ENCODE peak calls at places on chromosomes 5 and 9, in ten cellular contexts. One of them, this sample, is unnamed.

GRCh38 chr5:110054240-110054639 is 364.5 kb downstream of the MAN2A1 start:
- DNase-seq in kidney: no peak
- DNase-seq in HFF-Myc: peak; percentile 22
- DNase-seq in suprapubic skin: no peak
- DNase-seq in cardiac fibroblast: peak; percentile 74
- DNase-seq in colonic mucosa: peak; percentile 21
- DNase-seq in adrenal gland: peak; percentile 19
- DNase-seq in CD8-positive, alpha-beta T cell: peak; percentile 79
- DNase-seq in fibroblast of lung: peak; percentile 84
- DNase-seq in hepatocyte: peak; percentile 59
- DNase-seq in this sample: peak; percentile 88

GRCh38 chr5:775960-776861 is 8.3 kb downstream of the ZDHHC11B start:
- DNase-seq in suprapubic skin: peak; percentile 78
- DNase-seq in kidney: peak; percentile 80
- DNase-seq in CD8-positive, alpha-beta T cell: no peak
- DNase-seq in cardiac fibroblast: no peak
- DNase-seq in adrenal gland: peak; percentile 18
- DNase-seq in hepatocyte: no peak
- DNase-seq in fibroblast of lung: no peak
- DNase-seq in colonic mucosa: peak; percentile 19
- DNase-seq in HFF-Myc: no peak
- DNase-seq in this sample: no peak

GRCh38 chr5:1375871-1376850 is 31.3 kb upstream of the CLPTM1L start:
- DNase-seq in CD8-positive, alpha-beta T cell: no peak
- DNase-seq in cardiac fibroblast: no peak
- DNase-seq in colonic mucosa: no peak
- DNase-seq in suprapubic skin: no peak
- DNase-seq in hepatocyte: no peak
- DNase-seq in fibroblast of lung: no peak
- DNase-seq in adrenal gland: no peak
- DNase-seq in kidney: peak; percentile 28
- DNase-seq in HFF-Myc: no peak
- DNase-seq in this sample: peak; percentile 29

GRCh38 chr5:161691911-161692310 is 6.4 kb downstream of the GABRA6 start:
- DNase-seq in suprapubic skin: no peak
- DNase-seq in kidney: no peak
- DNase-seq in fibroblast of lung: no peak
- DNase-seq in CD8-positive, alpha-beta T cell: no peak
- DNase-seq in cardiac fibroblast: no peak
- DNase-seq in colonic mucosa: no peak
- DNase-seq in adrenal gland: no peak
- DNase-seq in hepatocyte: no peak
- DNase-seq in HFF-Myc: no peak
- DNase-seq in this sample: no peak

GRCh38 chr9:16555802-16556201 is 314.7 kb downstream of the BNC2 start:
- DNase-seq in HFF-Myc: no peak
- DNase-seq in CD8-positive, alpha-beta T cell: no peak
- DNase-seq in suprapubic skin: no peak
- DNase-seq in fibroblast of lung: no peak
- DNase-seq in hepatocyte: no peak
- DNase-seq in adrenal gland: no peak
- DNase-seq in cardiac fibroblast: no peak
- DNase-seq in colonic mucosa: no peak
- DNase-seq in kidney: no peak
- DNase-seq in this sample: no peak

GRCh38 chr9:89177401-89178161 is 1.0 kb downstream of the SHC3 start:
- DNase-seq in CD8-positive, alpha-beta T cell: peak; percentile 42
- DNase-seq in adrenal gland: no peak
- DNase-seq in colonic mucosa: no peak
- DNase-seq in cardiac fibroblast: peak; percentile 39
- DNase-seq in fibroblast of lung: peak; percentile 41
- DNase-seq in suprapubic skin: no peak
- DNase-seq in HFF-Myc: no peak
- DNase-seq in kidney: peak; percentile 75
- DNase-seq in hepatocyte: no peak
- DNase-seq in this sample: no peak

GRCh38 chr5:73943375-73943774 is 317.4 kb downstream of the ARHGEF28 start:
- DNase-seq in hepatocyte: no peak
- DNase-seq in adrenal gland: no peak
- DNase-seq in CD8-positive, alpha-beta T cell: no peak
- DNase-seq in suprapubic skin: no peak
- DNase-seq in HFF-Myc: no peak
- DNase-seq in colonic mucosa: no peak
- DNase-seq in cardiac fibroblast: no peak
- DNase-seq in fibroblast of lung: no peak
- DNase-seq in kidney: no peak
- DNase-seq in this sample: no peak

GRCh38 chr5:148957591-148958202 is 105.2 kb downstream of the SH3TC2 start:
- DNase-seq in suprapubic skin: no peak
- DNase-seq in fibroblast of lung: peak; percentile 49
- DNase-seq in cardiac fibroblast: peak; percentile 49
- DNase-seq in CD8-positive, alpha-beta T cell: peak; percentile 69
- DNase-seq in hepatocyte: peak; percentile 50
- DNase-seq in HFF-Myc: no peak
- DNase-seq in colonic mucosa: peak; percentile 39
- DNase-seq in adrenal gland: no peak
- DNase-seq in kidney: no peak
- DNase-seq in this sample: peak; percentile 17

GRCh38 chr5:161094411-161094810 is 242.4 kb upstream of the ATP10B start:
- DNase-seq in HFF-Myc: no peak
- DNase-seq in fibroblast of lung: peak; percentile 22
- DNase-seq in hepatocyte: no peak
- DNase-seq in cardiac fibroblast: peak; percentile 45
- DNase-seq in suprapubic skin: no peak
- DNase-seq in adrenal gland: no peak
- DNase-seq in CD8-positive, alpha-beta T cell: no peak
- DNase-seq in colonic mucosa: no peak
- DNase-seq in kidney: no peak
- DNase-seq in this sample: peak; percentile 93

GRCh38 chr9:19397845-19398244 is 11.0 kb upstream of the ACER2 start:
- DNase-seq in cardiac fibroblast: no peak
- DNase-seq in HFF-Myc: no peak
- DNase-seq in CD8-positive, alpha-beta T cell: no peak
- DNase-seq in colonic mucosa: peak; percentile 30
- DNase-seq in kidney: no peak
- DNase-seq in adrenal gland: no peak
- DNase-seq in hepatocyte: peak; percentile 45
- DNase-seq in fibroblast of lung: no peak
- DNase-seq in suprapubic skin: no peak
- DNase-seq in this sample: no peak

DNA sequence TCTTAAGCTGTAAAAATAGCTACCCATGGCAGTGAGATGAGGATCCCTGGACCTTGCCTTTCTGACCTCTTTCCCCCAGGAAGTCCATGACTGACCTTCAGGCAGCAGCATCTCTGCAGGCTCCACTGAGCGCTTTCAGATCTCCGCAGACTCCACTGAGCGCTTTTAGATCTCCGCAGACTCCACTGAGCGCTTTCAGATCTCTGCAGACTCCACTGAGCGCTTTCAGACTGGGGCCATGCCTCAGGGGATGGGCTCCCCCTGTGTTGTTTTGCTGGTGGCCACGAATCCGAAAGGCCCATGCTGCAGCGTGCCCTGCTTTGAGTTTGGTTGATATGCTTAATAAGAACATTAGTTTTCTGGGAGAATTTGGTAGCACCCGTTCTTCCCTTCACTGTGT is 254.2 kb downstream of the FANCC start:
- DNase-seq in colonic mucosa: no peak
- DNase-seq in CD8-positive, alpha-beta T cell: no peak
- DNase-seq in HFF-Myc: no peak
- DNase-seq in hepatocyte: no peak
- DNase-seq in cardiac fibroblast: no peak
- DNase-seq in suprapubic skin: no peak
- DNase-seq in kidney: no peak
- DNase-seq in fibroblast of lung: no peak
- DNase-seq in adrenal gland: no peak
- DNase-seq in this sample: no peak
- H3K4me3 ChIP-seq in colonic mucosa: no peak overlapping the region
- H3K4me3 ChIP-seq in CD8-positive, alpha-beta T cell: no peak overlapping the region
- H3K4me3 ChIP-seq in HFF-Myc: no peak overlapping the region
- H3K4me3 ChIP-seq in hepatocyte: no peak overlapping the region
- H3K4me3 ChIP-seq in cardiac fibroblast: no peak overlapping the region
- H3K4me3 ChIP-seq in suprapubic skin: no peak overlapping the region
- H3K4me3 ChIP-seq in kidney: no peak overlapping the region
- H3K4me3 ChIP-seq in fibroblast of lung: no peak overlapping the region
- H3K4me3 ChIP-seq in adrenal gland: no peak overlapping the region
- H3K4me3 ChIP-seq in this sample: no peak overlapping the region

GRCh38 chr5:157998021-157998504 is 139.1 kb upstream of the CLINT1 start:
- DNase-seq in hepatocyte: no peak
- DNase-seq in fibroblast of lung: peak; percentile 39
- DNase-seq in adrenal gland: no peak
- DNase-seq in HFF-Myc: no peak
- DNase-seq in CD8-positive, alpha-beta T cell: no peak
- DNase-seq in kidney: no peak
- DNase-seq in colonic mucosa: no peak
- DNase-seq in cardiac fibroblast: peak; percentile 60
- DNase-seq in suprapubic skin: no peak
- DNase-seq in this sample: peak; percentile 83

GRCh38 chr5:157994906-157995519 is 136.1 kb upstream of the CLINT1 start:
- DNase-seq in fibroblast of lung: peak; percentile 52
- DNase-seq in hepatocyte: peak; percentile 83
- DNase-seq in HFF-Myc: no peak
- DNase-seq in kidney: peak; percentile 80
- DNase-seq in cardiac fibroblast: peak; percentile 75
- DNase-seq in colonic mucosa: peak; percentile 78
- DNase-seq in CD8-positive, alpha-beta T cell: peak; percentile 64
- DNase-seq in adrenal gland: peak; percentile 59
- DNase-seq in suprapubic skin: peak; percentile 81
- DNase-seq in this sample: peak; percentile 69

GRCh38 chr5:157994271-157994691 is 135.3 kb upstream of the CLINT1 start:
- DNase-seq in HFF-Myc: no peak
- DNase-seq in fibroblast of lung: no peak
- DNase-seq in hepatocyte: no peak
- DNase-seq in CD8-positive, alpha-beta T cell: peak; percentile 51
- DNase-seq in cardiac fibroblast: no peak
- DNase-seq in suprapubic skin: no peak
- DNase-seq in colonic mucosa: no peak
- DNase-seq in adrenal gland: no peak
- DNase-seq in kidney: no peak
- DNase-seq in this sample: no peak

GRCh38 chr5:157999696-158000095 is 140.8 kb upstream of the CLINT1 start:
- DNase-seq in HFF-Myc: no peak
- DNase-seq in CD8-positive, alpha-beta T cell: no peak
- DNase-seq in adrenal gland: no peak
- DNase-seq in cardiac fibroblast: no peak
- DNase-seq in kidney: no peak
- DNase-seq in hepatocyte: no peak
- DNase-seq in colonic mucosa: no peak
- DNase-seq in fibroblast of lung: no peak
- DNase-seq in suprapubic skin: no peak
- DNase-seq in this sample: no peak
- TF ChIP-seq CTCF in HFF-Myc: no peak
- TF ChIP-seq CTCF in CD8-positive, alpha-beta T cell: no peak
- TF ChIP-seq CTCF in adrenal gland: no peak
- TF ChIP-seq CTCF in cardiac fibroblast: no peak
- TF ChIP-seq CTCF in kidney: no peak
- TF ChIP-seq CTCF in hepatocyte: no peak
- TF ChIP-seq CTCF in colonic mucosa: no peak
- TF ChIP-seq CTCF in fibroblast of lung: no peak
- TF ChIP-seq CTCF in suprapubic skin: no peak
- TF ChIP-seq CTCF in this sample: no peak

DNA sequence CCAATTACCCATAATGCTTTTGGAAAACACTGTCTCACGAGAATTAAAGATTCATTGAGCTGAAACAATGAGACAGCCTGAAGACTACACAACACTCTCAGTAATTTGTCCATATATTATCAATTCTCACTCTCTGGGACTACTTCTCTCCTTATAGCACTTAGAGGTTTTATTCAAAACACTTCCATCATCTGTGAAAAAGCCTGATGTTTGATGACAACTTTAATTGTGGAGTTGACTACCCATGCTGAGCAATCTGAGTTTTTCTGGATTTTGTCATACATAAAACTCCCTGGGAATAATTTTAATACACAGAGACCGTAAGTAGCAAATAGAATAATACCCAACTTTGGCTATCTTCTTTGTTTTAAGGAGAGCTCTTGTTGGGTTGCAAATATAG is 305.5 kb downstream of the EPB41L4A start:
- DNase-seq in HFF-Myc: no peak
- DNase-seq in fibroblast of lung: no peak
- DNase-seq in colonic mucosa: no peak
- DNase-seq in suprapubic skin: no peak
- DNase-seq in cardiac fibroblast: no peak
- DNase-seq in hepatocyte: no peak
- DNase-seq in kidney: no peak
- DNase-seq in CD8-positive, alpha-beta T cell: no peak
- DNase-seq in adrenal gland: no peak
- DNase-seq in this sample: no peak
- H3K4me3 ChIP-seq in HFF-Myc: no peak overlapping the region
- H3K4me3 ChIP-seq in fibroblast of lung: no peak overlapping the region
- H3K4me3 ChIP-seq in colonic mucosa: no peak overlapping the region
- H3K4me3 ChIP-seq in suprapubic skin: no peak overlapping the region
- H3K4me3 ChIP-seq in cardiac fibroblast: no peak overlapping the region
- H3K4me3 ChIP-seq in hepatocyte: no peak overlapping the region
- H3K4me3 ChIP-seq in kidney: no peak overlapping the region
- H3K4me3 ChIP-seq in CD8-positive, alpha-beta T cell: no peak overlapping the region
- H3K4me3 ChIP-seq in adrenal gland: no peak overlapping the region
- H3K4me3 ChIP-seq in this sample: no peak overlapping the region

GRCh38 chr5:81898403-81898802 is 73.4 kb upstream of the ATG10 start:
- DNase-seq in fibroblast of lung: no peak
- DNase-seq in suprapubic skin: no peak
- DNase-seq in colonic mucosa: no peak
- DNase-seq in HFF-Myc: no peak
- DNase-seq in hepatocyte: no peak
- DNase-seq in cardiac fibroblast: no peak
- DNase-seq in kidney: no peak
- DNase-seq in CD8-positive, alpha-beta T cell: no peak
- DNase-seq in adrenal gland: no peak
- DNase-seq in this sample: no peak
- TF ChIP-seq CTCF in fibroblast of lung: no peak
- TF ChIP-seq CTCF in suprapubic skin: no peak
- TF ChIP-seq CTCF in colonic mucosa: no peak
- TF ChIP-seq CTCF in HFF-Myc: no peak
- TF ChIP-seq CTCF in hepatocyte: no peak
- TF ChIP-seq CTCF in cardiac fibroblast: no peak
- TF ChIP-seq CTCF in kidney: no peak
- TF ChIP-seq CTCF in CD8-positive, alpha-beta T cell: no peak
- TF ChIP-seq CTCF in adrenal gland: no peak
- TF ChIP-seq CTCF in this sample: no peak